ENCODE peak calls at places on chromosome 5, in ten cellular contexts. One of them, this sample, is unnamed.

GRCh38 chr5:99621772-99622681 is 693.2 kb upstream of the CHD1 start:
- DNase-seq in AG04449: no peak
- DNase-seq in endothelial cell: peak
- DNase-seq in SK-MEL-5: no peak
- DNase-seq in activated T-cell treated with anti-CD3 and anti-CD28 coated beads for 1 hour: no peak
- DNase-seq in activated naive CD8-positive, alpha-beta T cell treated with anti-CD3 and anti-CD28 coated beads, Interleukin-2, amount 10 ng/mL, durations not matched to agents 7 days and 5 days: no peak
- DNase-seq in NCI-H1417: no peak
- DNase-seq in HEK293T: no peak
- DNase-seq in GM04504: no peak
- DNase-seq in NCI-H1105 treated with DMSO at 0.1 percent for 48 hours: no peak
- DNase-seq in this sample: no peak

GRCh38 chr5:141714542-141715303 is 32.7 kb upstream of the ARAP3 start:
- DNase-seq in AG04449: no peak
- DNase-seq in endothelial cell: no peak
- DNase-seq in SK-MEL-5: no peak
- DNase-seq in activated T-cell treated with anti-CD3 and anti-CD28 coated beads for 1 hour: no peak
- DNase-seq in activated naive CD8-positive, alpha-beta T cell treated with anti-CD3 and anti-CD28 coated beads, Interleukin-2, amount 10 ng/mL, durations not matched to agents 7 days and 5 days: no peak
- DNase-seq in NCI-H1417: peak
- DNase-seq in HEK293T: no peak
- DNase-seq in GM04504: no peak
- DNase-seq in NCI-H1105 treated with DMSO at 0.1 percent for 48 hours: no peak
- DNase-seq in this sample: no peak

GRCh38 chr5:35854248-35854647 is 2.4 kb upstream of the IL7R start:
- DNase-seq in AG04449: no peak
- DNase-seq in endothelial cell: no peak
- DNase-seq in SK-MEL-5: no peak
- DNase-seq in activated T-cell treated with anti-CD3 and anti-CD28 coated beads for 1 hour: peak
- DNase-seq in activated naive CD8-positive, alpha-beta T cell treated with anti-CD3 and anti-CD28 coated beads, Interleukin-2, amount 10 ng/mL, durations not matched to agents 7 days and 5 days: no peak
- DNase-seq in NCI-H1417: no peak
- DNase-seq in HEK293T: no peak
- DNase-seq in GM04504: no peak
- DNase-seq in NCI-H1105 treated with DMSO at 0.1 percent for 48 hours: no peak
- DNase-seq in this sample: peak

GRCh38 chr5:61678966-61679365 is 346.9 kb downstream of the ZSWIM6 start:
- DNase-seq in AG04449: no peak
- DNase-seq in endothelial cell: no peak
- DNase-seq in SK-MEL-5: peak
- DNase-seq in activated T-cell treated with anti-CD3 and anti-CD28 coated beads for 1 hour: no peak
- DNase-seq in activated naive CD8-positive, alpha-beta T cell treated with anti-CD3 and anti-CD28 coated beads, Interleukin-2, amount 10 ng/mL, durations not matched to agents 7 days and 5 days: no peak
- DNase-seq in NCI-H1417: no peak
- DNase-seq in HEK293T: peak
- DNase-seq in GM04504: no peak
- DNase-seq in NCI-H1105 treated with DMSO at 0.1 percent for 48 hours: no peak
- DNase-seq in this sample: no peak

GRCh38 chr5:111830333-111830732 is 73.3 kb upstream of the NREP start:
- DNase-seq in AG04449: no peak
- DNase-seq in endothelial cell: no peak
- DNase-seq in SK-MEL-5: no peak
- DNase-seq in activated T-cell treated with anti-CD3 and anti-CD28 coated beads for 1 hour: no peak
- DNase-seq in activated naive CD8-positive, alpha-beta T cell treated with anti-CD3 and anti-CD28 coated beads, Interleukin-2, amount 10 ng/mL, durations not matched to agents 7 days and 5 days: no peak
- DNase-seq in NCI-H1417: no peak
- DNase-seq in HEK293T: no peak
- DNase-seq in GM04504: no peak
- DNase-seq in NCI-H1105 treated with DMSO at 0.1 percent for 48 hours: peak
- DNase-seq in this sample: no peak

GRCh38 chr5:152237531-152237930 is 167.5 kb downstream of the NMUR2 start:
- DNase-seq in AG04449: no peak
- DNase-seq in endothelial cell: no peak
- DNase-seq in SK-MEL-5: no peak
- DNase-seq in activated T-cell treated with anti-CD3 and anti-CD28 coated beads for 1 hour: no peak
- DNase-seq in activated naive CD8-positive, alpha-beta T cell treated with anti-CD3 and anti-CD28 coated beads, Interleukin-2, amount 10 ng/mL, durations not matched to agents 7 days and 5 days: no peak
- DNase-seq in NCI-H1417: no peak
- DNase-seq in HEK293T: no peak
- DNase-seq in GM04504: no peak
- DNase-seq in NCI-H1105 treated with DMSO at 0.1 percent for 48 hours: no peak
- DNase-seq in this sample: no peak

GRCh38 chr5:170442381-170442780 is 53.2 kb upstream of the KCNMB1 start:
- DNase-seq in AG04449: no peak
- DNase-seq in endothelial cell: no peak
- DNase-seq in SK-MEL-5: no peak
- DNase-seq in activated T-cell treated with anti-CD3 and anti-CD28 coated beads for 1 hour: no peak
- DNase-seq in activated naive CD8-positive, alpha-beta T cell treated with anti-CD3 and anti-CD28 coated beads, Interleukin-2, amount 10 ng/mL, durations not matched to agents 7 days and 5 days: no peak
- DNase-seq in NCI-H1417: no peak
- DNase-seq in HEK293T: no peak
- DNase-seq in GM04504: no peak
- DNase-seq in NCI-H1105 treated with DMSO at 0.1 percent for 48 hours: no peak
- DNase-seq in this sample: no peak

GRCh38 chr5:140018517-140018916 is 24.6 kb downstream of the NRG2 start:
- DNase-seq in AG04449: no peak
- DNase-seq in endothelial cell: no peak
- DNase-seq in SK-MEL-5: no peak
- DNase-seq in activated T-cell treated with anti-CD3 and anti-CD28 coated beads for 1 hour: no peak
- DNase-seq in activated naive CD8-positive, alpha-beta T cell treated with anti-CD3 and anti-CD28 coated beads, Interleukin-2, amount 10 ng/mL, durations not matched to agents 7 days and 5 days: no peak
- DNase-seq in NCI-H1417: no peak
- DNase-seq in HEK293T: no peak
- DNase-seq in GM04504: no peak
- DNase-seq in NCI-H1105 treated with DMSO at 0.1 percent for 48 hours: no peak
- DNase-seq in this sample: no peak

GRCh38 chr5:143399616-143400540 is 3.6 kb downstream of the NR3C1 start:
- DNase-seq in AG04449: no peak
- DNase-seq in endothelial cell: no peak
- DNase-seq in SK-MEL-5: no peak
- DNase-seq in activated T-cell treated with anti-CD3 and anti-CD28 coated beads for 1 hour: no peak
- DNase-seq in activated naive CD8-positive, alpha-beta T cell treated with anti-CD3 and anti-CD28 coated beads, Interleukin-2, amount 10 ng/mL, durations not matched to agents 7 days and 5 days: no peak
- DNase-seq in NCI-H1417: no peak
- DNase-seq in HEK293T: no peak
- DNase-seq in GM04504: no peak
- DNase-seq in NCI-H1105 treated with DMSO at 0.1 percent for 48 hours: no peak
- DNase-seq in this sample: no peak

GRCh38 chr5:101717729-101718128 is 578.4 kb downstream of the SLCO4C1 start:
- DNase-seq in AG04449: no peak
- DNase-seq in endothelial cell: no peak
- DNase-seq in SK-MEL-5: no peak
- DNase-seq in activated T-cell treated with anti-CD3 and anti-CD28 coated beads for 1 hour: no peak
- DNase-seq in activated naive CD8-positive, alpha-beta T cell treated with anti-CD3 and anti-CD28 coated beads, Interleukin-2, amount 10 ng/mL, durations not matched to agents 7 days and 5 days: no peak
- DNase-seq in NCI-H1417: no peak
- DNase-seq in HEK293T: no peak
- DNase-seq in GM04504: no peak
- DNase-seq in NCI-H1105 treated with DMSO at 0.1 percent for 48 hours: no peak
- DNase-seq in this sample: no peak

GRCh38 chr5:139481580-139482049 is 943 bp downstream of the STING1 start:
- DNase-seq in AG04449: no peak
- DNase-seq in endothelial cell: no peak
- DNase-seq in SK-MEL-5: no peak
- DNase-seq in activated T-cell treated with anti-CD3 and anti-CD28 coated beads for 1 hour: no peak
- DNase-seq in activated naive CD8-positive, alpha-beta T cell treated with anti-CD3 and anti-CD28 coated beads, Interleukin-2, amount 10 ng/mL, durations not matched to agents 7 days and 5 days: no peak
- DNase-seq in NCI-H1417: no peak
- DNase-seq in HEK293T: no peak
- DNase-seq in GM04504: no peak
- DNase-seq in NCI-H1105 treated with DMSO at 0.1 percent for 48 hours: no peak
- DNase-seq in this sample: no peak

GRCh38 chr5:94830520-94830919 is 212.1 kb downstream of the SLF1 start:
- DNase-seq in AG04449: no peak
- DNase-seq in endothelial cell: no peak
- DNase-seq in SK-MEL-5: peak
- DNase-seq in activated T-cell treated with anti-CD3 and anti-CD28 coated beads for 1 hour: no peak
- DNase-seq in activated naive CD8-positive, alpha-beta T cell treated with anti-CD3 and anti-CD28 coated beads, Interleukin-2, amount 10 ng/mL, durations not matched to agents 7 days and 5 days: no peak
- DNase-seq in NCI-H1417: no peak
- DNase-seq in HEK293T: peak
- DNase-seq in GM04504: no peak
- DNase-seq in NCI-H1105 treated with DMSO at 0.1 percent for 48 hours: no peak
- DNase-seq in this sample: no peak

GRCh38 chr5:7894860-7895259 is 25.9 kb downstream of the MTRR start:
- DNase-seq in AG04449: no peak
- DNase-seq in endothelial cell: no peak
- DNase-seq in SK-MEL-5: no peak
- DNase-seq in activated T-cell treated with anti-CD3 and anti-CD28 coated beads for 1 hour: no peak
- DNase-seq in activated naive CD8-positive, alpha-beta T cell treated with anti-CD3 and anti-CD28 coated beads, Interleukin-2, amount 10 ng/mL, durations not matched to agents 7 days and 5 days: no peak
- DNase-seq in NCI-H1417: no peak
- DNase-seq in HEK293T: no peak
- DNase-seq in GM04504: no peak
- DNase-seq in NCI-H1105 treated with DMSO at 0.1 percent for 48 hours: no peak
- DNase-seq in this sample: no peak

GRCh38 chr5:78405820-78406750 is 45.7 kb downstream of the SCAMP1 start:
- DNase-seq in AG04449: peak
- DNase-seq in endothelial cell: no peak
- DNase-seq in SK-MEL-5: no peak
- DNase-seq in activated T-cell treated with anti-CD3 and anti-CD28 coated beads for 1 hour: no peak
- DNase-seq in activated naive CD8-positive, alpha-beta T cell treated with anti-CD3 and anti-CD28 coated beads, Interleukin-2, amount 10 ng/mL, durations not matched to agents 7 days and 5 days: no peak
- DNase-seq in NCI-H1417: no peak
- DNase-seq in HEK293T: no peak
- DNase-seq in GM04504: peak
- DNase-seq in NCI-H1105 treated with DMSO at 0.1 percent for 48 hours: no peak
- DNase-seq in this sample: no peak

GRCh38 chr5:181241393-181241975 is 2.2 kb downstream of the RACK1 start:
- DNase-seq in AG04449: peak
- DNase-seq in endothelial cell: no peak
- DNase-seq in SK-MEL-5: peak
- DNase-seq in activated T-cell treated with anti-CD3 and anti-CD28 coated beads for 1 hour: no peak
- DNase-seq in activated naive CD8-positive, alpha-beta T cell treated with anti-CD3 and anti-CD28 coated beads, Interleukin-2, amount 10 ng/mL, durations not matched to agents 7 days and 5 days: no peak
- DNase-seq in NCI-H1417: no peak
- DNase-seq in HEK293T: no peak
- DNase-seq in GM04504: peak
- DNase-seq in NCI-H1105 treated with DMSO at 0.1 percent for 48 hours: no peak
- DNase-seq in this sample: no peak

GRCh38 chr5:94376672-94377345 is 241.6 kb downstream of the KIAA0825 start:
- DNase-seq in AG04449: no peak
- DNase-seq in endothelial cell: no peak
- DNase-seq in SK-MEL-5: no peak
- DNase-seq in activated T-cell treated with anti-CD3 and anti-CD28 coated beads for 1 hour: no peak
- DNase-seq in activated naive CD8-positive, alpha-beta T cell treated with anti-CD3 and anti-CD28 coated beads, Interleukin-2, amount 10 ng/mL, durations not matched to agents 7 days and 5 days: no peak
- DNase-seq in NCI-H1417: no peak
- DNase-seq in HEK293T: peak
- DNase-seq in GM04504: no peak
- DNase-seq in NCI-H1105 treated with DMSO at 0.1 percent for 48 hours: peak
- DNase-seq in this sample: no peak

GRCh38 chr5:178428341-178429155 is 161.6 kb downstream of the COL23A1 start:
- DNase-seq in AG04449: no peak
- DNase-seq in endothelial cell: peak
- DNase-seq in SK-MEL-5: no peak
- DNase-seq in activated T-cell treated with anti-CD3 and anti-CD28 coated beads for 1 hour: no peak
- DNase-seq in activated naive CD8-positive, alpha-beta T cell treated with anti-CD3 and anti-CD28 coated beads, Interleukin-2, amount 10 ng/mL, durations not matched to agents 7 days and 5 days: no peak
- DNase-seq in NCI-H1417: no peak
- DNase-seq in HEK293T: no peak
- DNase-seq in GM04504: no peak
- DNase-seq in NCI-H1105 treated with DMSO at 0.1 percent for 48 hours: no peak
- DNase-seq in this sample: no peak

GRCh38 chr5:60810438-60811085 is 33.5 kb downstream of the ELOVL7 start:
- DNase-seq in AG04449: no peak
- DNase-seq in endothelial cell: no peak
- DNase-seq in SK-MEL-5: no peak
- DNase-seq in activated T-cell treated with anti-CD3 and anti-CD28 coated beads for 1 hour: no peak
- DNase-seq in activated naive CD8-positive, alpha-beta T cell treated with anti-CD3 and anti-CD28 coated beads, Interleukin-2, amount 10 ng/mL, durations not matched to agents 7 days and 5 days: no peak
- DNase-seq in NCI-H1417: no peak
- DNase-seq in HEK293T: no peak
- DNase-seq in GM04504: no peak
- DNase-seq in NCI-H1105 treated with DMSO at 0.1 percent for 48 hours: no peak
- DNase-seq in this sample: no peak

GRCh38 chr5:90518666-90519065 is 10.7 kb downstream of the LYSMD3 start:
- DNase-seq in AG04449: no peak
- DNase-seq in endothelial cell: no peak
- DNase-seq in SK-MEL-5: peak
- DNase-seq in activated T-cell treated with anti-CD3 and anti-CD28 coated beads for 1 hour: no peak
- DNase-seq in activated naive CD8-positive, alpha-beta T cell treated with anti-CD3 and anti-CD28 coated beads, Interleukin-2, amount 10 ng/mL, durations not matched to agents 7 days and 5 days: no peak
- DNase-seq in NCI-H1417: peak
- DNase-seq in HEK293T: no peak
- DNase-seq in GM04504: peak
- DNase-seq in NCI-H1105 treated with DMSO at 0.1 percent for 48 hours: peak
- DNase-seq in this sample: no peak

GRCh38 chr5:94505327-94506080 is 112.9 kb downstream of the KIAA0825 start:
- DNase-seq in AG04449: no peak
- DNase-seq in endothelial cell: no peak
- DNase-seq in SK-MEL-5: no peak
- DNase-seq in activated T-cell treated with anti-CD3 and anti-CD28 coated beads for 1 hour: no peak
- DNase-seq in activated naive CD8-positive, alpha-beta T cell treated with anti-CD3 and anti-CD28 coated beads, Interleukin-2, amount 10 ng/mL, durations not matched to agents 7 days and 5 days: no peak
- DNase-seq in NCI-H1417: no peak
- DNase-seq in HEK293T: no peak
- DNase-seq in GM04504: peak
- DNase-seq in NCI-H1105 treated with DMSO at 0.1 percent for 48 hours: no peak
- DNase-seq in this sample: no peak

This sample was measured in activated T-helper 1 cell treated with anti-CD3 and anti-CD28 coated beads, Interleukin-2, amount 50 U/mL, for 16 hours.